ENCODE peak calls at places on chromosomes 16 and 17, in nine cellular contexts. I, Y, M, R, L, J, D, S and B are unnamed samples.

GRCh38 chr16:30582611-30583340 is 2.7 kb downstream of the ZNF785 start:
- DNase-seq in I (no peak), Y (no peak), M (no peak), R (no peak), L (no peak), J (no peak), D (no peak), S (no peak), B (peak; percentile 77)

GRCh38 chr16:14527411-14528044 is 102.5 kb downstream of the PARN start:
- DNase-seq in I (no peak), Y (peak; percentile 91), M (no peak), R (no peak), L (peak; percentile 90), J (peak; percentile 85), D (no peak), S (no peak), B (no peak)

GRCh38 chr17:16371742-16372141 is 9.1 kb upstream of the UBB start:
- DNase-seq in I (no peak), Y (peak; percentile 93), M (no peak), R (no peak), L (peak; percentile 87), J (no peak), D (no peak), S (no peak), B (no peak)

GRCh38 chr16:88770459-88771293 is 14.3 kb downstream of the PIEZO1 start:
- DNase-seq in I (no peak), Y (peak; percentile 54), M (peak; percentile 77), R (peak; percentile 74), L (peak; percentile 97), J (no peak), D (no peak), S (no peak), B (no peak)

GRCh38 chr16:9658157-9658556 is 524.1 kb downstream of the GRIN2A start:
- DNase-seq in I (no peak), Y (no peak), M (no peak), R (no peak), L (no peak), J (no peak), D (peak; percentile 33), S (no peak), B (no peak)

GRCh38 chr17:1713878-1714487 is 3.8 kb upstream of the TLCD2 start:
- DNase-seq in I (no peak), Y (peak; percentile 44), M (peak; percentile 66), R (no peak), L (peak; percentile 55), J (peak; percentile 70), D (peak; percentile 78), S (no peak), B (no peak)

GRCh38 chr17:4247981-4248388 is 15.8 kb downstream of the ANKFY1 start:
- DNase-seq in I (no peak), Y (no peak), M (peak; percentile 83), R (peak; percentile 64), L (no peak), J (no peak), D (no peak), S (no peak), B (peak; percentile 54)

GRCh38 chr16:88976359-88977027 is 514 bp downstream of the CBFA2T3 start:
- DNase-seq in I (no peak), Y (no peak), M (no peak), R (no peak), L (no peak), J (no peak), D (no peak), S (no peak), B (peak; percentile 82)

GRCh38 chr17:80872999-80873951 is 118.4 kb upstream of the CHMP6 start:
- DNase-seq in I (no peak), Y (no peak), M (no peak), R (no peak), L (no peak), J (no peak), D (no peak), S (no peak), B (peak; percentile 55)

GRCh38 chr17:81509687-81510523 is 2.7 kb downstream of the ACTG1 start:
- DNase-seq in I (no peak), Y (peak; percentile 33), M (no peak), R (no peak), L (no peak), J (no peak), D (no peak), S (no peak), B (no peak)

GRCh38 chr16:84543931-84544776 is 39.7 kb upstream of the MEAK7 start:
- DNase-seq in I (no peak), Y (peak; percentile 31), M (peak; percentile 56), R (no peak), L (no peak), J (no peak), D (no peak), S (no peak), B (no peak)

GRCh38 chr17:31453896-31454295 is 62.4 kb downstream of the RAB11FIP4 start:
- DNase-seq in I (no peak), Y (no peak), M (no peak), R (no peak), L (no peak), J (no peak), D (no peak), S (no peak), B (no peak)

GRCh38 chr17:13995856-13996635 is 73.3 kb upstream of the COX10 start:
- DNase-seq in I (no peak), Y (no peak), M (no peak), R (no peak), L (peak; percentile 12), J (no peak), D (no peak), S (no peak), B (no peak)

GRCh38 chr16:48556210-48556912 is 53.6 kb downstream of the N4BP1 start:
- DNase-seq in I (no peak), Y (no peak), M (no peak), R (no peak), L (no peak), J (no peak), D (no peak), S (no peak), B (no peak)

GRCh38 chr16:87602005-87602790 is at the start of gene JPH3:
- DNase-seq in I (no peak), Y (no peak), M (no peak), R (no peak), L (no peak), J (no peak), D (peak; percentile 87), S (no peak), B (no peak)

GRCh38 chr17:65027305-65027704 is 29.2 kb downstream of the GNA13 start:
- DNase-seq in I (no peak), Y (peak; percentile 82), M (no peak), R (no peak), L (peak; percentile 69), J (no peak), D (no peak), S (peak; percentile 36), B (no peak)

GRCh38 chr16:65410801-65411200 is 288.9 kb upstream of the CDH11 start:
- DNase-seq in I (no peak), Y (peak; percentile 12), M (no peak), R (no peak), L (peak; percentile 26), J (no peak), D (no peak), S (no peak), B (no peak)

GRCh38 chr17:82930043-82930923 is 90.5 kb upstream of the ZNF750 start:
- DNase-seq in I (no peak), Y (no peak), M (peak; percentile 3), R (no peak), L (no peak), J (peak; percentile 59), D (no peak), S (no peak), B (peak; percentile 71)

GRCh38 chr17:4483012-4483840 is 15.5 kb upstream of the SPNS2 start:
- DNase-seq in I (no peak), Y (no peak), M (peak; percentile 58), R (peak; percentile 82), L (no peak), J (no peak), D (no peak), S (no peak), B (peak; percentile 79)

GRCh38 chr17:8189041-8189710 is 804 bp downstream of the BORCS6 start:
- DNase-seq in I (no peak), Y (no peak), M (peak; percentile 71), R (no peak), L (peak; percentile 10), J (peak; percentile 76), D (peak; percentile 54), S (peak; percentile 25), B (peak; percentile 79)

GRCh38 chr16:67828651-67829050 is 13.5 kb upstream of the THAP11 start:
- DNase-seq in I (no peak), Y (no peak), M (no peak), R (no peak), L (no peak), J (no peak), D (no peak), S (no peak), B (peak; percentile 49)

GRCh38 chr16:3767333-3767977 is 50.1 kb upstream of the TRAP1 start:
- DNase-seq in I (no peak), Y (no peak), M (no peak), R (no peak), L (no peak), J (no peak), D (no peak), S (no peak), B (no peak)

GRCh38 chr17:32187276-32187675 is 45.0 kb downstream of the RHOT1 start:
- DNase-seq in I (no peak), Y (peak; percentile 8), M (no peak), R (no peak), L (no peak), J (no peak), D (no peak), S (no peak), B (no peak)

GRCh38 chr16:76940251-76940650 is 250.7 kb upstream of the MON1B start:
- DNase-seq in I (no peak), Y (no peak), M (no peak), R (no peak), L (no peak), J (no peak), D (no peak), S (no peak), B (no peak)

GRCh38 chr17:72665841-72666518 is 426.5 kb downstream of the SLC39A11 start:
- DNase-seq in I (no peak), Y (peak; percentile 49), M (no peak), R (no peak), L (peak; percentile 68), J (no peak), D (no peak), S (no peak), B (no peak)

GRCh38 chr17:49522329-49522890 is 27.3 kb downstream of the NGFR start:
- DNase-seq in I (no peak), Y (no peak), M (no peak), R (no peak), L (no peak), J (no peak), D (peak; percentile 40), S (no peak), B (no peak)

GRCh38 chr16:70579648-70580630 is 56.3 kb downstream of the SF3B3 start:
- DNase-seq in I (no peak), Y (no peak), M (peak; percentile 63), R (peak; percentile 63), L (no peak), J (peak; percentile 83), D (no peak), S (no peak), B (no peak)

GRCh38 chr16:69399361-69399760 is 13.6 kb upstream of the TERF2 start:
- DNase-seq in I (no peak), Y (peak; percentile 78), M (no peak), R (no peak), L (peak; percentile 70), J (no peak), D (no peak), S (no peak), B (no peak)

GRCh38 chr17:65593870-65594584 is 32.6 kb upstream of the AXIN2 start:
- DNase-seq in I (no peak), Y (no peak), M (no peak), R (no peak), L (peak; percentile 20), J (no peak), D (no peak), S (no peak), B (no peak)